ENCODE peak calls at places on chromosome 6, in six cellular contexts. H, V, Q, S, W and A are unnamed samples.
A peak's percentile ranks its signal among the peaks of the same experiment; 100 is the strongest.

GRCh38 chr6:100001915-100002388 is 7.9 kb upstream of the MCHR2 start:
- DNase-seq in Q (peak; percentile 29), W (peak; percentile 61), V (peak; percentile 48), S (peak; percentile 52), H (peak; percentile 50), A (peak; percentile 24)

GRCh38 chr6:14322841-14323240 is 205.3 kb downstream of the CD83 start:
- DNase-seq in Q (no peak), V (no peak), S (no peak), W (no peak), H (no peak), A (no peak)

GRCh38 chr6:111951439-111952140 is 78.3 kb upstream of the FYN start:
- DNase-seq in S (no peak), V (no peak), W (no peak), H (no peak), Q (no peak), A (no peak)

GRCh38 chr6:108168980-108169800 is 3.4 kb downstream of the NR2E1 start:
- DNase-seq in W (peak; percentile 32), V (peak; percentile 46), H (no peak), S (peak; percentile 54), Q (no peak), A (no peak)

GRCh38 chr6:42255050-42255449 is 37.4 kb upstream of the MRPS10 start:
- DNase-seq in W (no peak), H (no peak), Q (no peak), S (no peak), V (no peak), A (no peak)

GRCh38 chr6:3230275-3231212 is 3.1 kb upstream of the TUBB2B start:
- DNase-seq in V (peak; percentile 59), Q (no peak), W (no peak), H (no peak), S (peak; percentile 70), A (no peak)

GRCh38 chr6:22240025-22240424 is 56.8 kb downstream of the PRL start:
- DNase-seq in Q (no peak), S (no peak), V (no peak), H (no peak), W (no peak), A (no peak)

GRCh38 chr6:117600008-117600743 is 2.1 kb downstream of the GOPC start:
- DNase-seq in H (peak; percentile 17), V (no peak), Q (no peak), W (peak; percentile 83), S (no peak), A (no peak)

GRCh38 chr6:105879902-105880547 is 206.1 kb upstream of the PRDM1 start:
- DNase-seq in Q (no peak), S (no peak), W (peak; percentile 89), H (no peak), V (no peak), A (no peak)

GRCh38 chr6:43796910-43797890 is 27.2 kb downstream of the VEGFA start:
- DNase-seq in S (no peak), Q (no peak), V (no peak), W (no peak), H (no peak), A (no peak)

GRCh38 chr6:156883497-156884252 is 106.5 kb downstream of the ARID1B start:
- DNase-seq in Q (no peak), H (no peak), W (no peak), S (no peak), V (no peak), A (no peak)

GRCh38 chr6:6972456-6972855 is 135.3 kb upstream of the RREB1 start:
- DNase-seq in V (no peak), Q (no peak), S (no peak), W (peak; percentile 77), H (no peak), A (no peak)

GRCh38 chr6:142207265-142207877 is 60.3 kb downstream of the VTA1 start:
- DNase-seq in S (peak; percentile 30), Q (peak; percentile 26), W (peak; percentile 56), V (peak; percentile 59), H (peak; percentile 49), A (peak; percentile 67)

GRCh38 chr6:146985111-146985510 is 219.1 kb upstream of the STXBP5 start:
- DNase-seq in S (no peak), H (peak; percentile 57), Q (no peak), V (no peak), W (no peak), A (peak; percentile 97)

GRCh38 chr6:153074761-153075160 is 56.3 kb downstream of the RGS17 start:
- DNase-seq in W (no peak), V (no peak), S (no peak), Q (no peak), H (no peak), A (no peak)
- TF ChIP-seq MAX in W (no peak), V (no peak), S (no peak), Q (no peak), H (no peak), A (no peak)

GRCh38 chr6:129340983-129341382 is 369.0 kb downstream of the ARHGAP18 start:
- DNase-seq in W (no peak), S (no peak), Q (no peak), H (peak; percentile 9), V (no peak), A (no peak)

GRCh38 chr6:129345890-129346289 is 364.1 kb downstream of the ARHGAP18 start:
- DNase-seq in W (no peak), V (no peak), H (no peak), S (no peak), Q (no peak), A (no peak)

GRCh38 chr6:129338683-129339082 is 371.3 kb downstream of the ARHGAP18 start:
- DNase-seq in W (no peak), V (no peak), H (no peak), S (no peak), Q (no peak), A (no peak)

GRCh38 chr6:129346964-129347363 is 363.0 kb downstream of the ARHGAP18 start:
- DNase-seq in S (no peak), Q (no peak), H (no peak), W (no peak), V (no peak), A (no peak)

DNA sequence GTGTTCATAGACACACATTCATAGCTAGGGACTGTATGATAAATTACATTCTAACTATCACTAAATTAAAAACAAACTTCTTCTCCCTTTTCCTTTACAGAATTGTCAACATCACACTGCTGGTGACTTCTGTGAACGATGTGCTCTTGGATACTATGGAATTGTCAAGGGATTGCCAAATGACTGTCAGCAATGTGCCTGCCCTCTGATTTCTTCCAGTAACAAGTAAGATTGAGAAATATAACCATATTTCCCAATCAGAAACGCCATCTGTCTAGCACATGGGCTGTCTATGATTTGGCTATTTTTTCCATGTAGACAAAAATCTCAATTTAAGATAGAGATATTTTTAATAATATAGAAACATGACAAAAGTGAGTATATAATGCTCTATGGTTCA is 367.7 kb downstream of the ARHGAP18 start:
- DNase-seq in W (no peak), Q (no peak), H (no peak), S (no peak), V (no peak), A (no peak)
- TF ChIP-seq MAX in W (no peak), Q (no peak), H (no peak), S (no peak), V (no peak), A (no peak)

GRCh38 chr6:322940-323729 is 30.8 kb downstream of the DUSP22 start:
- DNase-seq in H (no peak), Q (no peak), V (no peak), W (no peak), S (no peak), A (no peak)
- TF ChIP-seq MAX in H (no peak), Q (no peak), V (no peak), W (no peak), S (no peak), A (no peak)

DNA sequence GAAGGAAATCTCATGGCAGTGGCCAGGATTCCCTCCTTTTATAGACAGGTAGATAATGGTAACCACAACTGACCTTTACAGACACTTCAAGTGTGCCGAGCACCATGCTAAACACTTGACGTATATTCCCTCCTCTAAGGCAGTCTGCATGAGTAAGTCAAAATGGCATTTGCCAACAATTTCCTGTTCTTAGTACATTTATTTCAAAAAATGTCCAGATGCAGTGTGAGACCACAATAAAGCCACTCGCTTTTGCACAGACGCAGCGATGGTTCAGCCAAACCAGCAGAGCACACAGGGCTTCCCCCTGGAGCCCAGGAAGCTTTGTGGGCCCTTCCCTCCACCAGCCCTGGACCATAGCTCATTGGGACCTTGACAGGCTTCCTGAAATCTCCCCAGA is 16.4 kb upstream of the GPR6 start:
- DNase-seq in S (no peak), Q (peak; percentile 76), H (no peak), W (no peak), V (no peak), A (no peak)
- TF ChIP-seq MAX in S (no peak), Q (peak; percentile 68), H (no peak), W (no peak), V (no peak), A (no peak)

GRCh38 chr6:46011241-46012085 is 4.2 kb downstream of the CLIC5 start:
- DNase-seq in H (no peak), V (no peak), Q (no peak), S (no peak), W (no peak), A (peak; percentile 34)
- TF ChIP-seq MAX in H (no peak), V (no peak), Q (no peak), S (no peak), W (no peak), A (no peak)

DNA sequence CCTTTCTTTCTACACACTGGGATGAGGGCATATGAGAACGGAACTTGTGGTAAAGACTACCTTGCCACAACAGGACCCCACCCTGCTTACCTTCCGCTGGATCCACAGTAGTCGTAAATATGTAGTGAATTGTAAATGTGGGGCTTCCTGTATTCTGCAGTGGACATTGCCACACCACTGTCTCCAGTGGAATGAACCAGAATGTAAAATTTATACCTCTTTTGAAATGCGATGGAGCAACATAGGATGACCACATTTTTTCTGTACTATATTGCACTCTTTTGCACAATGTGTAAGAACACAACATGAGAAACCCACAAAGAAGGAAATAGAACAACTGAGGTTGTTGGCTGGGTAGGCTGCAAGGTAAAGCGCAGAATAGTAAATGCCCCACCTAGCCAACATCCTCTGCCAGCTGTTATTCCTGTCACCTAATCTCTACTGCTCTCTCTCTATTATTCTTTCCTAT is 16.1 kb upstream of the RIPOR2 start:
- DNase-seq in W (peak; percentile 92), V (no peak), H (no peak), Q (no peak), S (no peak), A (no peak)
- TF ChIP-seq MAX in W (no peak), V (no peak), H (no peak), Q (no peak), S (no peak), A (no peak)

DNA sequence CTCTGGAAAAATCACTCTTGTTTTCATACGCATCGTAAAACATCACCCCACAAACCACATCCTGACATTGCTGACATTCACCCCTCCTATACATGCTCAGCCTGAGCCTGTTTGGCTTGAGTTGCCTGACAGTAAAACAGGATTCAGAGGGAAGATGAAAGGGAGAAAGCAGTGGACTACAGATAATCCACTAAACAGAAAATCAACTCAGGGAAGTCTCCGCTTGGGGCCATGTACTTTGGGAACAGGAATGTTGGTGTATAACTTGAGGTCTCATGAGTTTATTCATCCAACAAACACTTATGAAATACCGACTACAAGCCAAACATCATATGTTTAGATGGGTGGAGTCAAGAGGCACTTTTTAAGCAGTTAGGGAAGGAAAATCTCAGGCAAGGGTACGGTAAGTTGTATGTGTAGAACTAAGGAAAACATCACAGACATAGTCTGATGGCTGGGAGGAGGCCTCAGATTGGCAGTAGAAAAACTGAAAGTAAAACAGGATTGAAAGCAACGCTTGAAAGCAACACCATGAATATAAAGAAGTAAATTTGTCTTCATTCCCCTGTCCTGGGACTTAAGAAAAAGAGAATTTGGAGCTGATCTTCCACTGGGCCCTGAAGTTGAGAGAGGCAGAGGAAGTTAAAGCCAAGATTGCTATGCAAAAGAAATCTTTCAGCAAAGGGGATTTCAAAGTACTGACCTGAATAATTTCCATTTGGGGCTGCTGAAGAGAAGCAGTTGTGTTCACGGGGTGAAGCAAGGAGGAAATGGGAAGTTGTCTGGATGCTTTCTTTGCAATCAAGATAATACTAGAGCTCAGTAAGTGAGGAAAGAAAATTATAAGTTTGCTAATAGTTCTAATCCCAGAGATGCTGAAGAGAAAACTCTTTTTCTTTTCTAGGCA is 28.8 kb downstream of the PDE7B start:
- DNase-seq in S (no peak), V (no peak), W (peak; percentile 60), Q (no peak), H (no peak), A (no peak)
- TF ChIP-seq MAX in S (no peak), V (no peak), W (peak; percentile 48), Q (no peak), H (no peak), A (no peak)